ENCODE peak calls at places on chromosomes 5 and 9, in seven cellular contexts. One of them, this sample, is unnamed.

GRCh38 chr9:112247090-112247489 is 72.0 kb upstream of the SUSD1 start:
- DNase-seq in NCI-H345: no peak
- DNase-seq in thoracic aorta: no peak
- DNase-seq in right atrium auricular region: no peak
- DNase-seq in upper lobe of left lung: no peak
- DNase-seq in stomach: no peak
- DNase-seq in GM20000: no peak
- DNase-seq in this sample: no peak

GRCh38 chr5:121962943-121963342 is 1.2 kb downstream of the SRFBP1 start:
- DNase-seq in NCI-H345: no peak
- DNase-seq in thoracic aorta: no peak
- DNase-seq in right atrium auricular region: no peak
- DNase-seq in upper lobe of left lung: no peak
- DNase-seq in stomach: no peak
- DNase-seq in GM20000: no peak
- DNase-seq in this sample: no peak

GRCh38 chr5:126251024-126251423 is 172.2 kb upstream of the GRAMD2B start:
- DNase-seq in NCI-H345: no peak
- DNase-seq in thoracic aorta: no peak
- DNase-seq in right atrium auricular region: no peak
- DNase-seq in upper lobe of left lung: no peak
- DNase-seq in stomach: no peak
- DNase-seq in GM20000: no peak
- DNase-seq in this sample: no peak

GRCh38 chr5:17151686-17152085 is 65.7 kb upstream of the BASP1 start:
- DNase-seq in NCI-H345: no peak
- DNase-seq in thoracic aorta: no peak
- DNase-seq in right atrium auricular region: no peak
- DNase-seq in upper lobe of left lung: no peak
- DNase-seq in stomach: no peak
- DNase-seq in GM20000: no peak
- DNase-seq in this sample: no peak

GRCh38 chr5:179817071-179817840 is 3.4 kb upstream of the SQSTM1 start:
- DNase-seq in NCI-H345: no peak
- DNase-seq in thoracic aorta: no peak
- DNase-seq in right atrium auricular region: no peak
- DNase-seq in upper lobe of left lung: no peak
- DNase-seq in stomach: no peak
- DNase-seq in GM20000: no peak
- DNase-seq in this sample: no peak

GRCh38 chr9:14251146-14252071 is 62.5 kb downstream of the NFIB start:
- DNase-seq in NCI-H345: peak
- DNase-seq in thoracic aorta: peak
- DNase-seq in right atrium auricular region: peak
- DNase-seq in upper lobe of left lung: peak
- DNase-seq in stomach: peak
- DNase-seq in GM20000: no peak
- DNase-seq in this sample: no peak

GRCh38 chr5:168734657-168735344 is 155.6 kb upstream of the PANK3 start:
- DNase-seq in NCI-H345: no peak
- DNase-seq in thoracic aorta: peak
- DNase-seq in right atrium auricular region: peak
- DNase-seq in upper lobe of left lung: no peak
- DNase-seq in stomach: no peak
- DNase-seq in GM20000: peak
- DNase-seq in this sample: no peak

GRCh38 chr5:93899026-93899600 is 157.7 kb upstream of the POU5F2 start:
- DNase-seq in NCI-H345: no peak
- DNase-seq in thoracic aorta: no peak
- DNase-seq in right atrium auricular region: no peak
- DNase-seq in upper lobe of left lung: no peak
- DNase-seq in stomach: no peak
- DNase-seq in GM20000: peak
- DNase-seq in this sample: no peak

GRCh38 chr9:29697011-29697410 is 2123.7 kb upstream of the C9orf72 start:
- DNase-seq in NCI-H345: no peak
- DNase-seq in thoracic aorta: no peak
- DNase-seq in right atrium auricular region: no peak
- DNase-seq in upper lobe of left lung: no peak
- DNase-seq in stomach: no peak
- DNase-seq in GM20000: no peak
- DNase-seq in this sample: no peak

GRCh38 chr5:80034962-80035821 is at the start of gene THBS4:
- DNase-seq in NCI-H345: no peak
- DNase-seq in thoracic aorta: no peak
- DNase-seq in right atrium auricular region: no peak
- DNase-seq in upper lobe of left lung: no peak
- DNase-seq in stomach: no peak
- DNase-seq in GM20000: peak
- DNase-seq in this sample: no peak

GRCh38 chr5:157758706-157759105 is 15.2 kb downstream of the LSM11 start:
- DNase-seq in NCI-H345: no peak
- DNase-seq in thoracic aorta: no peak
- DNase-seq in right atrium auricular region: no peak
- DNase-seq in upper lobe of left lung: no peak
- DNase-seq in stomach: no peak
- DNase-seq in GM20000: no peak
- DNase-seq in this sample: no peak

GRCh38 chr9:114484854-114485443 is 20.3 kb downstream of the WHRN start:
- DNase-seq in NCI-H345: no peak
- DNase-seq in thoracic aorta: no peak
- DNase-seq in right atrium auricular region: no peak
- DNase-seq in upper lobe of left lung: no peak
- DNase-seq in stomach: no peak
- DNase-seq in GM20000: peak
- DNase-seq in this sample: peak

GRCh38 chr9:17802249-17802857 is 223.5 kb downstream of the SH3GL2 start:
- DNase-seq in NCI-H345: peak
- DNase-seq in thoracic aorta: no peak
- DNase-seq in right atrium auricular region: no peak
- DNase-seq in upper lobe of left lung: no peak
- DNase-seq in stomach: no peak
- DNase-seq in GM20000: peak
- DNase-seq in this sample: peak

GRCh38 chr5:142079243-142079642 is 29.3 kb upstream of the NDFIP1 start:
- DNase-seq in NCI-H345: no peak
- DNase-seq in thoracic aorta: no peak
- DNase-seq in right atrium auricular region: no peak
- DNase-seq in upper lobe of left lung: no peak
- DNase-seq in stomach: no peak
- DNase-seq in GM20000: no peak
- DNase-seq in this sample: no peak

This sample was measured in COLO829.